ENCODE peak calls at places on chromosome 18, in seven cellular contexts. One of them, this sample, is unnamed.
A peak's percentile ranks its signal among the peaks of the same experiment; 100 is the strongest.

GRCh38 chr18:3261035-3261392 is 919 bp upstream of the MYL12B start:
- DNase-seq in astrocyte: no peak
- DNase-seq in SK-N-SH: no peak
- DNase-seq in neural progenitor cell: no peak
- DNase-seq in mammary epithelial cell: no peak
- DNase-seq in fibroblast of lung: no peak
- DNase-seq in IMR-90: no peak
- DNase-seq in this sample: no peak

GRCh38 chr18:21179590-21180220 is 62.3 kb upstream of the GREB1L start:
- DNase-seq in neural progenitor cell: peak; percentile 85
- DNase-seq in IMR-90: peak; percentile 73
- DNase-seq in SK-N-SH: peak; percentile 45
- DNase-seq in astrocyte: peak; percentile 39
- DNase-seq in mammary epithelial cell: peak; percentile 42
- DNase-seq in fibroblast of lung: peak; percentile 51
- DNase-seq in this sample: peak; percentile 84

GRCh38 chr18:50829644-50830043 is 9.8 kb upstream of the MRO start:
- DNase-seq in SK-N-SH: no peak
- DNase-seq in astrocyte: no peak
- DNase-seq in fibroblast of lung: no peak
- DNase-seq in mammary epithelial cell: no peak
- DNase-seq in IMR-90: no peak
- DNase-seq in neural progenitor cell: no peak
- DNase-seq in this sample: no peak

GRCh38 chr18:66124394-66124793 is 373.6 kb downstream of the CDH7 start:
- DNase-seq in astrocyte: no peak
- DNase-seq in SK-N-SH: no peak
- DNase-seq in mammary epithelial cell: no peak
- DNase-seq in fibroblast of lung: no peak
- DNase-seq in neural progenitor cell: no peak
- DNase-seq in IMR-90: no peak
- DNase-seq in this sample: no peak

GRCh38 chr18:55778731-55779460 is 190.9 kb upstream of the TCF4 start:
- DNase-seq in mammary epithelial cell: peak; percentile 60
- DNase-seq in astrocyte: no peak
- DNase-seq in fibroblast of lung: peak; percentile 18
- DNase-seq in neural progenitor cell: peak; percentile 59
- DNase-seq in IMR-90: no peak
- DNase-seq in SK-N-SH: peak; percentile 45
- DNase-seq in this sample: no peak

GRCh38 chr18:28132084-28132483 is 44.8 kb downstream of the CDH2 start:
- DNase-seq in fibroblast of lung: no peak
- DNase-seq in astrocyte: no peak
- DNase-seq in neural progenitor cell: no peak
- DNase-seq in IMR-90: no peak
- DNase-seq in mammary epithelial cell: no peak
- DNase-seq in SK-N-SH: peak; percentile 44
- DNase-seq in this sample: peak; percentile 35

GRCh38 chr18:2857491-2858063 is 10.8 kb downstream of the EMILIN2 start:
- DNase-seq in mammary epithelial cell: no peak
- DNase-seq in SK-N-SH: no peak
- DNase-seq in fibroblast of lung: peak; percentile 39
- DNase-seq in astrocyte: peak; percentile 16
- DNase-seq in neural progenitor cell: no peak
- DNase-seq in IMR-90: peak; percentile 43
- DNase-seq in this sample: peak; percentile 52

GRCh38 chr18:2686349-2686968 is 30.9 kb downstream of the SMCHD1 start:
- DNase-seq in IMR-90: no peak
- DNase-seq in fibroblast of lung: no peak
- DNase-seq in neural progenitor cell: no peak
- DNase-seq in mammary epithelial cell: no peak
- DNase-seq in SK-N-SH: no peak
- DNase-seq in astrocyte: no peak
- DNase-seq in this sample: no peak

GRCh38 chr18:22710628-22711380 is 222.3 kb upstream of the RBBP8 start:
- DNase-seq in IMR-90: peak; percentile 64
- DNase-seq in neural progenitor cell: peak; percentile 25
- DNase-seq in astrocyte: peak; percentile 50
- DNase-seq in mammary epithelial cell: peak; percentile 67
- DNase-seq in SK-N-SH: peak; percentile 20
- DNase-seq in fibroblast of lung: peak; percentile 84
- DNase-seq in this sample: peak; percentile 74

GRCh38 chr18:12944724-12945123 is 3.1 kb upstream of the SEH1L start:
- DNase-seq in neural progenitor cell: no peak
- DNase-seq in IMR-90: no peak
- DNase-seq in mammary epithelial cell: no peak
- DNase-seq in astrocyte: peak; percentile 20
- DNase-seq in SK-N-SH: no peak
- DNase-seq in fibroblast of lung: peak; percentile 24
- DNase-seq in this sample: no peak
- H3K4me2 ChIP-seq in neural progenitor cell: no peak overlapping the region
- H3K4me2 ChIP-seq in IMR-90: no peak overlapping the region
- H3K4me2 ChIP-seq in mammary epithelial cell: no peak overlapping the region
- H3K4me2 ChIP-seq in astrocyte: no peak overlapping the region
- H3K4me2 ChIP-seq in SK-N-SH: no peak overlapping the region
- H3K4me2 ChIP-seq in fibroblast of lung: no peak overlapping the region
- H3K4me2 ChIP-seq in this sample: no peak overlapping the region

DNA sequence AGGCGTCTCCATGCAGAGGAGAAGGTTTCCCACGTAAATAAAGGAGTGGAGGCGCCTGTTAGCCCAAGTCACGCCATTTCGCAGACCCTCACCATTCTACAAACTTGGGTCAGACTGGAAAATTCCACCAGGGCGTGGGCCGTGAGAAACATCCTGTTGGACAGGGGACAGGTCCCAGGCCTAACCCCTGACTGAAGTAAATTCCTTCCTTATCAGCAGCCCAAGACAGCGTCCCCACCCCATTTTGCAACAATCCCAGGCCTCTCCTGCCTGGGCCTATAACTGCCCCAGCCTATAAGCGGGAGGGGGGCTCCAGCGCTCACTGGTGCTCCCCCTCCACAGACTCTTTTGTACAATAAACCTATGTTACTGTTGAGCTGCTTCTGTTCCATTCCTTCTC is 57.3 kb upstream of the CBLN2 start:
- DNase-seq in astrocyte: no peak
- DNase-seq in mammary epithelial cell: no peak
- DNase-seq in neural progenitor cell: no peak
- DNase-seq in SK-N-SH: no peak
- DNase-seq in fibroblast of lung: no peak
- DNase-seq in IMR-90: no peak
- DNase-seq in this sample: no peak
- H3K27ac ChIP-seq in astrocyte: no peak overlapping the region
- H3K27ac ChIP-seq in mammary epithelial cell: no peak overlapping the region
- H3K27ac ChIP-seq in neural progenitor cell: no peak overlapping the region
- H3K27ac ChIP-seq in SK-N-SH: no peak overlapping the region
- H3K27ac ChIP-seq in fibroblast of lung: no peak overlapping the region
- H3K27ac ChIP-seq in IMR-90: no peak overlapping the region
- H3K27ac ChIP-seq in this sample: peak overlapping the region; percentile 43

GRCh38 chr18:58558514-58558913 is 70.4 kb downstream of the ALPK2 start:
- DNase-seq in neural progenitor cell: no peak
- DNase-seq in mammary epithelial cell: no peak
- DNase-seq in fibroblast of lung: no peak
- DNase-seq in SK-N-SH: no peak
- DNase-seq in astrocyte: no peak
- DNase-seq in IMR-90: peak; percentile 31
- DNase-seq in this sample: no peak
- TF ChIP-seq CTCF in neural progenitor cell: no peak
- TF ChIP-seq CTCF in mammary epithelial cell: no peak
- TF ChIP-seq CTCF in fibroblast of lung: peak; percentile 13
- TF ChIP-seq CTCF in SK-N-SH: no peak
- TF ChIP-seq CTCF in astrocyte: no peak
- TF ChIP-seq CTCF in IMR-90: no peak
- TF ChIP-seq CTCF in this sample: no peak

GRCh38 chr18:77342736-77343135 is 93.1 kb downstream of the GALR1 start:
- DNase-seq in astrocyte: no peak
- DNase-seq in neural progenitor cell: no peak
- DNase-seq in fibroblast of lung: no peak
- DNase-seq in IMR-90: no peak
- DNase-seq in SK-N-SH: no peak
- DNase-seq in mammary epithelial cell: no peak
- DNase-seq in this sample: no peak

GRCh38 chr18:77344777-77345507 is 95.3 kb downstream of the GALR1 start:
- DNase-seq in SK-N-SH: no peak
- DNase-seq in mammary epithelial cell: no peak
- DNase-seq in fibroblast of lung: no peak
- DNase-seq in astrocyte: no peak
- DNase-seq in neural progenitor cell: no peak
- DNase-seq in IMR-90: no peak
- DNase-seq in this sample: no peak

GRCh38 chr18:77341527-77341926 is 91.9 kb downstream of the GALR1 start:
- DNase-seq in fibroblast of lung: no peak
- DNase-seq in SK-N-SH: no peak
- DNase-seq in IMR-90: no peak
- DNase-seq in astrocyte: no peak
- DNase-seq in mammary epithelial cell: no peak
- DNase-seq in neural progenitor cell: no peak
- DNase-seq in this sample: no peak

GRCh38 chr18:77346446-77346845 is 96.8 kb downstream of the GALR1 start:
- DNase-seq in fibroblast of lung: peak; percentile 27
- DNase-seq in astrocyte: peak; percentile 4
- DNase-seq in SK-N-SH: no peak
- DNase-seq in mammary epithelial cell: no peak
- DNase-seq in IMR-90: no peak
- DNase-seq in neural progenitor cell: no peak
- DNase-seq in this sample: no peak

DNA sequence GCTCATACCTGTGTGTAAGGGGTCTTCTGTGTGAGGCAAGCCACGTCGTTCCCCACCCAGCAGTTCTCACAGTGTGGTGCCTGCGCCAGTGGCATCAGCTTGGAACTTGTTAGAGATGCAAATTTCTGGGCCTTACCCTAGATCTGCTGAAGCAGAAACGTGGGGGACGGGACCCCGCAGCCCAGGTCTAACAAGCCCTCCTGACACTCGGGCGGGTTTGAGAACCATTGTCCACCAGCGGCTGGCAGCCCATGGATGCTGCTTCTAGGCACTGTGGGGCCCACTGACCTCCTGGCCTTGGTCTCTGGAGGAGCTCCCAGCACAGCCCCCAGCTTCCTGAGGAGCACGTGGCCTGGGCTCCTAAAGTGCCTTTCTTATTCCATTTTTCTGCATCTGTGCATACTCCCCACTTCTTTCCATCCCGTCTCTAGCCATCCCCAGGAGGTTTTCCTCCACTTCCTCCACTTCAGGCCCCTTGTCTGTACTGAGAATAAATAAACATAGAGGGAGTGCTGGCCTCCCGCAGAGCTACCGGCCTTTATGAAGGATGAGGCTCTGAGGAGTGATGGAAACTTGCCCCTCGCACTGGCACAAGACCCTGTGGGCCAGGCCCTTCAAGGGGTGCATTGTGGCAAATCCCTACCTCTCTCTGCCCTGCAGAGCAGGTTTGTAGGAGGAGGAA is 94.3 kb downstream of the GALR1 start:
- DNase-seq in fibroblast of lung: no peak
- DNase-seq in mammary epithelial cell: no peak
- DNase-seq in neural progenitor cell: no peak
- DNase-seq in SK-N-SH: no peak
- DNase-seq in astrocyte: no peak
- DNase-seq in IMR-90: no peak
- DNase-seq in this sample: no peak
- H3K4me2 ChIP-seq in fibroblast of lung: no peak overlapping the region
- H3K4me2 ChIP-seq in mammary epithelial cell: no peak overlapping the region
- H3K4me2 ChIP-seq in neural progenitor cell: no peak overlapping the region
- H3K4me2 ChIP-seq in SK-N-SH: no peak overlapping the region
- H3K4me2 ChIP-seq in astrocyte: no peak overlapping the region
- H3K4me2 ChIP-seq in IMR-90: no peak overlapping the region
- H3K4me2 ChIP-seq in this sample: no peak overlapping the region